ENCODE peak calls at places on chromosomes 13 and 19, in nine cellular contexts. O is activated CD4-positive, alpha-beta T cell treated with anti-CD3 and anti-CD28 coated beads for 36 hours; A is activated CD8-positive, alpha-beta memory T cell treated with anti-CD3 and anti-CD28 coated beads for 4 hours; L is AG09319; Q is dorsolateral prefrontal cortex; W is stimulated activated naive CD8-positive, alpha-beta T cell treated with anti-CD3 and anti-CD28 coated beads, Interleukin-15, amount 100 ng/mL, for 72 hours; U is occipital lobe; H is lower leg skin; D is A673. I is an unnamed sample.

GRCh38 chr19:31783592-31783991 is 434.4 kb upstream of the TSHZ3 start:
- DNase-seq in O (no peak), U (no peak), A (no peak), Q (no peak), D (no peak), L (no peak), W (no peak), H (no peak), I (no peak)

GRCh38 chr13:110520431-110521295 is 40.9 kb downstream of the RAB20 start:
- DNase-seq in D (no peak), L (peak), O (no peak), U (peak), A (no peak), W (no peak), H (peak), Q (peak), I (no peak)

GRCh38 chr13:37640499-37640898 is 41.9 kb upstream of the POSTN start:
- DNase-seq in D (peak), U (no peak), H (no peak), L (peak), O (no peak), Q (peak), W (no peak), A (no peak), I (peak)

GRCh38 chr13:107331359-107331758 is 763.4 kb upstream of the ARGLU1 start:
- DNase-seq in D (no peak), L (no peak), W (no peak), Q (no peak), H (no peak), U (no peak), O (no peak), A (no peak), I (no peak)

GRCh38 chr13:102846261-102847015 is 606 bp downstream of the ERCC5 start:
- DNase-seq in D (peak), L (no peak), A (no peak), U (no peak), W (peak), H (peak), Q (no peak), O (peak), I (peak)

GRCh38 chr19:30222993-30223865 is 149.0 kb upstream of the ZNF536 start:
- DNase-seq in H (no peak), D (no peak), Q (no peak), W (no peak), A (no peak), U (no peak), O (no peak), L (no peak), I (no peak)

GRCh38 chr13:110471833-110472162 is 89.7 kb downstream of the RAB20 start:
- DNase-seq in A (no peak), O (peak), W (no peak), D (no peak), Q (peak), H (no peak), U (no peak), L (no peak), I (peak)

GRCh38 chr19:35468637-35469036 is 20.6 kb downstream of the FFAR2 start:
- DNase-seq in L (no peak), U (peak), A (peak), Q (peak), H (no peak), W (peak), O (peak), D (peak), I (peak)

GRCh38 chr13:23378009-23378632 is 55.4 kb downstream of the SACS start:
- DNase-seq in U (peak), W (peak), O (peak), A (peak), H (no peak), L (peak), Q (no peak), D (peak), I (peak)

GRCh38 chr19:19540707-19541515 is 2.8 kb downstream of the CILP2 start:
- DNase-seq in Q (no peak), U (no peak), H (no peak), D (peak), A (peak), O (peak), L (no peak), W (peak), I (peak)

GRCh38 chr19:7260161-7260560 is 34.1 kb downstream of the INSR start:
- DNase-seq in D (no peak), Q (no peak), H (no peak), W (no peak), U (no peak), L (no peak), A (no peak), O (no peak), I (no peak)

GRCh38 chr13:79741006-79741405 is 260.1 kb downstream of the NDFIP2 start:
- DNase-seq in U (no peak), L (no peak), D (no peak), Q (no peak), H (no peak), W (no peak), A (no peak), O (no peak), I (no peak)

GRCh38 chr19:34983786-34984185 is 16.3 kb upstream of the GRAMD1A start:
- DNase-seq in U (no peak), W (no peak), L (no peak), D (no peak), H (no peak), A (no peak), Q (no peak), O (no peak), I (no peak)

GRCh38 chr19:47230122-47230920 is 678 bp downstream of the BBC3 start:
- DNase-seq in D (no peak), U (peak), A (peak), W (peak), H (peak), O (peak), Q (no peak), L (no peak), I (peak)

GRCh38 chr19:52200044-52200443 is 10.2 kb downstream of the PPP2R1A start:
- DNase-seq in A (no peak), H (no peak), U (peak), L (no peak), O (no peak), D (no peak), W (no peak), Q (no peak), I (no peak)

GRCh38 chr19:29841559-29842367 is 30.0 kb downstream of the CCNE1 start:
- DNase-seq in O (peak), W (no peak), Q (peak), L (no peak), A (no peak), H (no peak), U (peak), D (peak), I (peak)

GRCh38 chr13:113819341-113819730 is 44.5 kb downstream of the GAS6 start:
- DNase-seq in U (no peak), Q (no peak), D (no peak), H (no peak), L (no peak), A (no peak), W (no peak), O (no peak), I (no peak)

GRCh38 chr19:56141416-56141992 is 417 bp downstream of the ZNF444 start:
- DNase-seq in A (no peak), O (peak), Q (no peak), H (no peak), D (no peak), L (no peak), U (no peak), W (no peak), I (peak)

GRCh38 chr13:27120811-27121210 is 50.8 kb downstream of the USP12 start:
- DNase-seq in W (no peak), U (no peak), Q (no peak), O (no peak), D (peak), L (no peak), A (no peak), H (no peak), I (no peak)

GRCh38 chr13:74132152-74132767 is 1.9 kb downstream of the KLF12 start:
- DNase-seq in W (peak), D (no peak), A (no peak), Q (no peak), U (no peak), L (no peak), H (no peak), O (peak), I (peak)

GRCh38 chr13:24146961-24147569 is 13.5 kb upstream of the SPATA13 start:
- DNase-seq in D (no peak), U (no peak), A (no peak), Q (no peak), L (no peak), W (no peak), O (no peak), H (no peak), I (no peak)

GRCh38 chr13:109000207-109000606 is 370.8 kb downstream of the MYO16 start:
- DNase-seq in U (no peak), H (no peak), L (no peak), D (peak), Q (no peak), O (no peak), W (no peak), A (no peak), I (no peak)

GRCh38 chr19:55325172-55325571 is at the start of gene TMEM150B:
- DNase-seq in W (no peak), O (no peak), H (no peak), D (no peak), Q (no peak), U (no peak), L (no peak), A (no peak), I (no peak)

GRCh38 chr13:24141333-24141910 is 19.1 kb upstream of the SPATA13 start:
- DNase-seq in Q (no peak), D (peak), O (no peak), U (no peak), H (no peak), W (no peak), A (no peak), L (no peak), I (no peak)

GRCh38 chr13:84243340-84243739 is 361.1 kb upstream of the SLITRK1 start:
- DNase-seq in O (no peak), W (no peak), L (no peak), D (no peak), A (no peak), H (no peak), Q (no peak), U (no peak), I (no peak)

I was measured in Karpas-422.